ENCODE peak calls at places on chromosome 12, in ten cellular contexts. H is MCF 10A; X is stimulated activated CD4-positive, alpha-beta T cell treated with anti-CD3 and anti-CD28 coated beads, TNF-alpha, amount 100 ng/mL, for 1 hour; Q is C1 segment of cervical spinal cord; O is NK-92 treated with Interleukin-12 subunit alpha and Interleukin-12 subunit beta, amount 100 ng/mL, for 24 hours; D is K562; E is substantia nigra; P is HCT116; M is MV-4-11; Y is adrenal gland. K is an unnamed sample.

GRCh38 chr12:72315858-72316257 is 43.7 kb downstream of the TRHDE start:
- DNase-seq in H (no peak), X (no peak), Q (no peak), O (no peak), D (no peak), E (no peak), P (no peak), M (no peak), Y (no peak), K (no peak)

GRCh38 chr12:77861317-77861716 is 30.6 kb downstream of the NAV3 start:
- DNase-seq in H (no peak), X (no peak), Q (no peak), O (no peak), D (no peak), E (no peak), P (no peak), M (no peak), Y (no peak), K (no peak)

GRCh38 chr12:2414810-2415567 is 362.2 kb downstream of the CACNA1C start:
- DNase-seq in H (peak), X (no peak), Q (no peak), O (no peak), D (no peak), E (no peak), P (no peak), M (no peak), Y (no peak), K (no peak)

GRCh38 chr12:49057888-49058287 is 2.7 kb downstream of the KMT2D start:
- DNase-seq in H (no peak), X (no peak), Q (no peak), O (no peak), D (no peak), E (no peak), P (no peak), M (peak), Y (no peak), K (no peak)

GRCh38 chr12:98574110-98574509 is 19.4 kb upstream of the SLC25A3 start:
- DNase-seq in H (no peak), X (no peak), Q (no peak), O (no peak), D (no peak), E (no peak), P (no peak), M (no peak), Y (no peak), K (no peak)

GRCh38 chr12:22262309-22262708 is 72.2 kb downstream of the ST8SIA1 start:
- DNase-seq in H (no peak), X (no peak), Q (no peak), O (no peak), D (no peak), E (no peak), P (no peak), M (peak), Y (no peak), K (no peak)

GRCh38 chr12:116695464-116695725 is 42.5 kb downstream of the SPRING1 start:
- DNase-seq in H (no peak), X (no peak), Q (no peak), O (no peak), D (no peak), E (no peak), P (no peak), M (no peak), Y (no peak), K (no peak)

GRCh38 chr12:39605501-39605900 is 14.1 kb downstream of the ABCD2 start:
- DNase-seq in H (peak), X (no peak), Q (no peak), O (no peak), D (no peak), E (no peak), P (peak), M (no peak), Y (no peak), K (no peak)

GRCh38 chr12:84599539-84599938 is 313.1 kb downstream of the SLC6A15 start:
- DNase-seq in H (peak), X (no peak), Q (no peak), O (no peak), D (no peak), E (no peak), P (peak), M (no peak), Y (no peak), K (peak)

GRCh38 chr12:19411234-19412221 is 27.8 kb upstream of the AEBP2 start:
- DNase-seq in H (peak), X (no peak), Q (no peak), O (no peak), D (no peak), E (no peak), P (no peak), M (no peak), Y (peak), K (no peak)

GRCh38 chr12:96743606-96744005 is 163.5 kb upstream of the NEDD1 start:
- DNase-seq in H (peak), X (no peak), Q (no peak), O (no peak), D (no peak), E (no peak), P (no peak), M (no peak), Y (no peak), K (no peak)

GRCh38 chr12:50062733-50063452 is 5.5 kb downstream of the ASIC1 start:
- DNase-seq in H (peak), X (no peak), Q (no peak), O (no peak), D (no peak), E (peak), P (no peak), M (no peak), Y (no peak), K (no peak)

GRCh38 chr12:19005257-19005801 is 124.2 kb upstream of the PLEKHA5 start:
- DNase-seq in H (no peak), X (no peak), Q (no peak), O (no peak), D (no peak), E (no peak), P (no peak), M (no peak), Y (no peak), K (no peak)

GRCh38 chr12:129964826-129965457 is 61.1 kb upstream of the TMEM132D start:
- DNase-seq in H (no peak), X (no peak), Q (no peak), O (no peak), D (no peak), E (no peak), P (no peak), M (no peak), Y (no peak), K (no peak)

GRCh38 chr12:68559246-68559645 is 51.5 kb upstream of the RAP1B start:
- DNase-seq in H (peak), X (no peak), Q (no peak), O (no peak), D (no peak), E (no peak), P (no peak), M (peak), Y (no peak), K (peak)

GRCh38 chr12:16362550-16362949 is 15.1 kb downstream of the MGST1 start:
- DNase-seq in H (no peak), X (no peak), Q (no peak), O (no peak), D (no peak), E (no peak), P (no peak), M (no peak), Y (no peak), K (no peak)

GRCh38 chr12:58844161-58844560 is 76.1 kb downstream of the LRIG3 start:
- DNase-seq in H (peak), X (no peak), Q (no peak), O (no peak), D (no peak), E (no peak), P (no peak), M (no peak), Y (no peak), K (no peak)

GRCh38 chr12:87931764-87932163 is 97.4 kb downstream of the C12orf50 start:
- DNase-seq in H (peak), X (no peak), Q (no peak), O (no peak), D (no peak), E (no peak), P (no peak), M (no peak), Y (no peak), K (no peak)

GRCh38 chr12:9041321-9041720 is 52.0 kb downstream of the KLRG1 start:
- DNase-seq in H (peak), X (no peak), Q (no peak), O (no peak), D (no peak), E (no peak), P (no peak), M (no peak), Y (peak), K (no peak)

GRCh38 chr12:67524861-67525499 is 123.6 kb upstream of the DYRK2 start:
- DNase-seq in H (no peak), X (no peak), Q (no peak), O (no peak), D (no peak), E (no peak), P (no peak), M (no peak), Y (no peak), K (no peak)

GRCh38 chr12:62581288-62582064 is 114.8 kb downstream of the MON2 start:
- DNase-seq in H (peak), X (no peak), Q (peak), O (no peak), D (peak), E (no peak), P (peak), M (peak), Y (no peak), K (no peak)

GRCh38 chr12:12859690-12860089 is 31.7 kb upstream of the GPRC5A start:
- DNase-seq in H (peak), X (no peak), Q (no peak), O (no peak), D (no peak), E (no peak), P (no peak), M (no peak), Y (no peak), K (no peak)

GRCh38 chr12:602700-603068 is 60.6 kb downstream of the NINJ2 start:
- DNase-seq in H (no peak), X (no peak), Q (no peak), O (no peak), D (no peak), E (no peak), P (no peak), M (no peak), Y (no peak), K (no peak)

GRCh38 chr12:62998454-62998853 is 63.5 kb upstream of the PPM1H start:
- DNase-seq in H (no peak), X (no peak), Q (no peak), O (no peak), D (no peak), E (no peak), P (no peak), M (no peak), Y (no peak), K (no peak)

GRCh38 chr12:124646385-124647230 is 79.2 kb upstream of the NCOR2 start:
- DNase-seq in H (no peak), X (no peak), Q (no peak), O (no peak), D (no peak), E (no peak), P (no peak), M (peak), Y (no peak), K (no peak)

GRCh38 chr12:7190268-7191055 is 976 bp downstream of the PEX5 start:
- DNase-seq in H (peak), X (no peak), Q (peak), O (no peak), D (no peak), E (peak), P (no peak), M (no peak), Y (peak), K (peak)

GRCh38 chr12:113891737-113892520 is 74.2 kb downstream of the RBM19 start:
- DNase-seq in H (no peak), X (no peak), Q (no peak), O (no peak), D (no peak), E (no peak), P (peak), M (no peak), Y (no peak), K (no peak)

GRCh38 chr12:12166751-12167150 is 96.0 kb downstream of the BCL2L14 start:
- DNase-seq in H (no peak), X (no peak), Q (no peak), O (no peak), D (no peak), E (no peak), P (no peak), M (no peak), Y (no peak), K (no peak)

GRCh38 chr12:96132819-96133218 is 61.4 kb upstream of the ELK3 start:
- DNase-seq in H (peak), X (no peak), Q (no peak), O (no peak), D (peak), E (no peak), P (no peak), M (peak), Y (no peak), K (peak)

GRCh38 chr12:114710151-114710550 is 26.2 kb upstream of the TBX3 start:
- DNase-seq in H (no peak), X (no peak), Q (no peak), O (no peak), D (no peak), E (no peak), P (no peak), M (no peak), Y (no peak), K (no peak)

GRCh38 chr12:72368719-72369505 is 96.7 kb downstream of the TRHDE start:
- DNase-seq in H (no peak), X (no peak), Q (no peak), O (no peak), D (no peak), E (no peak), P (no peak), M (no peak), Y (no peak), K (peak)

GRCh38 chr12:58346032-58346632 is 404.8 kb downstream of the ATP23 start:
- DNase-seq in H (peak), X (no peak), Q (no peak), O (no peak), D (peak), E (no peak), P (peak), M (peak), Y (no peak), K (no peak)

K was measured in Calu3.